ENCODE peak calls at places on chromosomes 13 and 19, in six cellular contexts. V is cardiac fibroblast; L is heart right ventricle; J is fibroblast of the aortic adventitia; S is CD8-positive, alpha-beta T cell; U is IMR-90. C is an unnamed sample.

GRCh38 chr19:39448271-39448670 is 2.9 kb downstream of the SUPT5H start:
- DNase-seq in V (peak; percentile 39), L (no peak), J (no peak), S (no peak), U (peak; percentile 51), C (no peak)

GRCh38 chr19:14375582-14376291 is 5.5 kb upstream of the ADGRE5 start:
- DNase-seq in V (peak; percentile 13), L (peak; percentile 69), J (peak; percentile 54), S (no peak), U (peak; percentile 22), C (no peak)

GRCh38 chr13:109196896-109197295 is 567.5 kb downstream of the MYO16 start:
- DNase-seq in V (no peak), L (no peak), J (no peak), S (no peak), U (no peak), C (no peak)

GRCh38 chr13:35475960-35476943 is at the start of gene MAB21L1:
- DNase-seq in V (peak; percentile 21), L (no peak), J (peak; percentile 53), S (no peak), U (peak; percentile 19), C (peak; percentile 62)

GRCh38 chr13:90768116-90768515 is 579.4 kb upstream of the MIR17HG start:
- DNase-seq in V (no peak), L (no peak), J (no peak), S (no peak), U (no peak), C (no peak)

GRCh38 chr19:6417713-6418561 is 6.7 kb downstream of the KHSRP start:
- DNase-seq in V (peak; percentile 24), L (no peak), J (no peak), S (no peak), U (peak; percentile 5), C (peak; percentile 13)

GRCh38 chr13:43484432-43485225 is 302.1 kb downstream of the ENOX1 start:
- DNase-seq in V (no peak), L (no peak), J (no peak), S (no peak), U (no peak), C (no peak)

GRCh38 chr13:73288596-73288995 is 229.8 kb downstream of the KLF5 start:
- DNase-seq in V (no peak), L (no peak), J (no peak), S (no peak), U (no peak), C (no peak)

GRCh38 chr19:43768273-43769050 is 12.3 kb downstream of the KCNN4 start:
- DNase-seq in V (no peak), L (no peak), J (peak; percentile 28), S (no peak), U (no peak), C (no peak)

GRCh38 chr13:99057310-99057975 is 79.6 kb upstream of the DOCK9 start:
- DNase-seq in V (peak; percentile 86), L (no peak), J (peak; percentile 67), S (no peak), U (peak; percentile 31), C (no peak)

GRCh38 chr19:53980553-53981407 is 10.7 kb upstream of the CACNG6 start:
- DNase-seq in V (peak; percentile 87), L (no peak), J (peak; percentile 96), S (no peak), U (peak; percentile 19), C (peak; percentile 24)

GRCh38 chr13:106475852-106476251 is 59.6 kb downstream of the EFNB2 start:
- DNase-seq in V (no peak), L (no peak), J (no peak), S (no peak), U (no peak), C (no peak)

GRCh38 chr19:7915250-7916136 is 863 bp downstream of the TGFBR3L start:
- DNase-seq in V (no peak), L (no peak), J (no peak), S (no peak), U (no peak), C (no peak)
- H3K4me3 ChIP-seq in V (peak overlapping the region; percentile 17), L (peak overlapping the region; percentile 42), J (no peak overlapping the region), S (no peak overlapping the region), U (peak overlapping the region; percentile 44), C (no peak overlapping the region)

DNA sequence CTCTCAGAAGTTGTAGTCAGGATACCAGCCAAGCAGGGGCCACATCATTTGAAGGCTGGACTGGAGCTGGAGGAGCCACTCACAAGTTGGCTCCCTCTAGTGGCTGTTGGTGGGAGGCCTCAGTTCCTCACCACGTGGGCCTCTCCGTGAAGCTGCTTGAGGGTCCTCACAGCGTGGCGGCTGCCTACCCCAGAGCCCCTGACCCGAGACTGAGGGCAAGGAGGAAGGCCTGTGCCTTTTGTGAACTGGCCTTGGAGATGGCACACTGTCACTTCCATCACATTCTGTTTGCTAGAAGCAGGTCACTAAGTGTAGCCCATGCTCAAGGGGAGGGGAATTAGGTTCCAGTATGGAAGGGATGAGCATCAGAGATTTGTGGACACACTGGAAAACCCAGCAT is 14.6 kb downstream of the GNA11 start:
- DNase-seq in V (peak; percentile 65), L (peak; percentile 53), J (peak; percentile 57), S (peak; percentile 60), U (peak; percentile 50), C (peak; percentile 47)
- TF ChIP-seq CTCF in V (peak; percentile 95), L (peak; percentile 79), J (peak; percentile 95), S (peak; percentile 82), U (peak; percentile 72), C (peak; percentile 97)

DNA sequence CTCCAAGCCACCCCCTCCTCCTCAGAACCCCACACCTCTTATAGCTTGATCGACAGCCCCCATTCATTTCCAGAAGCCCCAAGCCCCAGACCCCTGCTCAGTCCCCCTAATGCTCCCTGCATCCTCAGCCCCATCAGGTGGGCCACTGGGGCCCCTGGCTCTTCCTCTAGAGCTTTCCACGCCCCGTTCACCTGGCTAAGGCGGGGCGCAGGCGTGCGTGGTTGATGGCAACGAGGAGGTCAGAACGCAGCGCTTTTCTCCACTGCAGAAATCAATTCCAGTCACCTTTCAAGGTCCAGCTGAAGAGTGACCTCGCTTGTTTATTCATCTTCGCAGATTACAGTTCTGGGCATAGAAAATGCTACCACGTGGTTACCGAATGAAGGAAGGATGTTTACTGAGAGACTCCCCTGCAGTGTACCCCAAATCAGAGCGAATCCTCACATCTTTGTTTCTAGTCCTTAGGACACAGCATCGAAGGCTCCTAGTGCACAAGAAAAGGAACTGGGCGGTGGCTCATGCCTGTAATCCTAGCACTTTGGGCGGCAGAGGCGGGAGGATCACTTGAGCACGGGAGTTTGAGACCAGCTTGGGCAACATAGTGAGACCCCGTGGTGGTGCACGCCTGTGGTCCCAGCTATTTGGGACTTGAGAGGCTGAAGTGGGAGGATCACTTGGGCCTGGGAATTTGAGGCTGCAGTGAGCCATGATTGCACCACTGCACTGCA is 798 bp upstream of the PBX4 start:
- DNase-seq in V (no peak), L (no peak), J (no peak), S (no peak), U (no peak), C (no peak)
- H3K4me3 ChIP-seq in V (peak overlapping the region; percentile 17), L (peak overlapping the region; percentile 34), J (peak overlapping the region; percentile 56), S (peak overlapping the region; percentile 29), U (peak overlapping the region; percentile 56), C (peak overlapping the region; percentile 40)

GRCh38 chr19:28652790-28653189 is 560.2 kb downstream of the UQCRFS1 start:
- DNase-seq in V (no peak), L (no peak), J (no peak), S (no peak), U (no peak), C (no peak)
- TF ChIP-seq CTCF in V (no peak), L (no peak), J (no peak), S (no peak), U (no peak), C (no peak)

GRCh38 chr19:58128041-58128685 is 22.4 kb downstream of the ZNF329 start:
- DNase-seq in V (peak; percentile 22), L (no peak), J (no peak), S (no peak), U (no peak), C (no peak)

GRCh38 chr19:58123354-58123753 is 25.3 kb upstream of the ZSCAN18 start:
- DNase-seq in V (no peak), L (no peak), J (no peak), S (no peak), U (no peak), C (no peak)

GRCh38 chr19:58134244-58134643 is 16.3 kb downstream of the ZNF329 start:
- DNase-seq in V (no peak), L (no peak), J (no peak), S (no peak), U (no peak), C (no peak)

DNA sequence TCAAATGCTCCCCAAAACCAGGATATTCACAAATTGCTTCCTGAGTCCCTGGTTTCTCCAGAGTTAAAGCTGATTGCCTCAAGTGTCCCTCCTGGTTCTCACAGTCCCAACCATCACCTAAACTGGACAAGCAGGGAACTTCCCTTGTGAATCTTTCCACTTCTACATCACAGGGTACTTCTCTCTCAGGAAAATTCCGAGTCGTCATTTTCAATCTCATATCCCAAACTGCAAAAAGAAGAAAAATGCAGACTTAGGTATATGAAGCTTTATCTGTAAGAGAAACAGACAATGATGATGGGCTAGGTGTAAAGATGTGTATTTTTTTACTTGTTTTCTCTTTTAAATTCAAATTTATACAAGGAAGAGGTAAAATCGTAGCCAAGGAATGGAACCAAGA is 21.3 kb downstream of the ZNF329 start:
- DNase-seq in V (no peak), L (no peak), J (no peak), S (no peak), U (no peak), C (no peak)
- H3K4me3 ChIP-seq in V (no peak overlapping the region), L (no peak overlapping the region), J (no peak overlapping the region), S (peak overlapping the region; percentile 16), U (no peak overlapping the region), C (no peak overlapping the region)

GRCh38 chr13:97809576-97809975 is 143.9 kb upstream of the IPO5 start:
- DNase-seq in V (peak; percentile 10), L (no peak), J (peak; percentile 40), S (no peak), U (peak; percentile 6), C (peak; percentile 8)

DNA sequence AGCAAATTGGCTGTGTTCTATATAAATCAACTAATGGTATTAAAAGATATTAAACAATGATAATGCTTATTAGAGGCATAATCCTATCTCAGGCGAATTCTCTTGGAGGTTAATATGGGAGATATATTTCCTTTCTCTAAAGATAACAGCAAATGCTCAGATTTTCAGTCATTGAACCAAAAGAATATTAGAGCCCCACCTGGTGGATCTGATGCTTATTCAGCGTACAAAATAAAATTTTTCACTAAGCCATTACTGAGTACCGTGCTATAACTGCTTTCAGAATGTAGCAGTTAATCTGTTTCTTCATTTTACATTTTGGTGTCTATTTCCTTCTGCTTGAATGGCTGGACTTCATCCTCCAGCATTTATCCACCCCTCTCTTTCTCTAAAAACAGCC is 143.3 kb upstream of the IPO5 start:
- DNase-seq in V (peak; percentile 31), L (no peak), J (peak; percentile 34), S (no peak), U (peak; percentile 14), C (peak; percentile 23)
- TF ChIP-seq CTCF in V (peak; percentile 50), L (peak; percentile 47), J (peak; percentile 45), S (no peak), U (peak; percentile 49), C (peak; percentile 55)

DNA sequence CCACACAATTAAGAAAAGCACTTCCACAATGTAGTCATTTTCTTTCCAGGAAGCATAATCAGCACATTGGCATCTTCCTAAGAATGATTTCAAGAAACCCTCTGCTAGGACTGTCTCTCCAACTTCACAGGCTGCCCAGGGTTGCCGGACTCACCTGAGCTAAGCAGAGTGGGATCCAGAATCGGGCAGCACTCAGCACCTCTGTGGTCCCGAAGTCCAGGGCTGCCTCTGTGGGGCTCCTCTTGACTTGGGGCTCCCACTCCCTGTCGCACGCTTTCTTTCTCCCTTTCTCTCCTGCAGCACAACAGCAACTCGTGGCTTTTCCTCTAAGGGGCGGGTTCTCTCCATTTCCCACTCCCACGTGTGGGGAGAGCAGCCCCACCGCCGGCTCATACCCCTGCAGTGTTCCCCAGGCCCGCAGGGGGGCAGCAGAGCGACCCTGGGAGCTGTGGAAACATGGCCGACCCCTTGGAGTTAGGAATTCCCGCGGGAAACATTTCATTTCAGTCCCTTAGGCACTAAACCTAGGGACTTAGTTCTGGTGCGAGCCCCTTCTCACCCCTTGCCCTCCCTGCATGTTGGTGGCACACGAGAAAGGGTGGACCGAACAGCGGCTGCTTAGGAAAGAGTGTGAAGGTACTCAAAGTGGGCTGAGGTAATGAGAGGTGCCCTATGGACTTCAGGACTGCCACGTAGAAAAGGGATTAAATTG is at the start of gene TMEM272:
- DNase-seq in V (peak; percentile 36), L (peak; percentile 31), J (peak; percentile 22), S (peak; percentile 37), U (peak; percentile 11), C (peak; percentile 17)
- H3K4me3 ChIP-seq in V (no peak within 1 kb of the TSS), L (peak within 1 kb of the TSS; percentile 2), J (no peak within 1 kb of the TSS), S (no peak within 1 kb of the TSS), U (no peak within 1 kb of the TSS), C (no peak within 1 kb of the TSS)

C was measured in astrocyte of the spinal cord.